ENCODE peak calls at places on chromosomes 11 and 22, in seven cellular contexts. B is sciatic nerve; K is COR-L47; I is stimulated activated CD4-positive, alpha-beta T cell treated with anti-CD3 and anti-CD28 coated beads, Interleukin-1b, Interleukin-23, amount 100 ng/mL, for 4 hours; G is GM12864; U is NCI-H1930; N is DMS153. C is an unnamed sample.

GRCh38 chr22:50118557-50119168 is 28.9 kb downstream of the MOV10L1 start:
- DNase-seq in B (no peak), K (no peak), I (no peak), G (no peak), U (no peak), N (no peak), C (no peak)

GRCh38 chr11:47552581-47553416 is at the start of gene CELF1:
- DNase-seq in B (peak; percentile 93), K (peak; percentile 92), I (peak; percentile 84), G (peak; percentile 64), U (peak; percentile 97), N (peak; percentile 86), C (peak; percentile 82)

GRCh38 chr11:78268516-78269410 is 80.0 kb downstream of the USP35 start:
- DNase-seq in B (peak; percentile 65), K (no peak), I (no peak), G (no peak), U (no peak), N (no peak), C (no peak)

GRCh38 chr11:43947815-43948214 is 5.4 kb downstream of the C11orf96 start:
- DNase-seq in B (no peak), K (no peak), I (no peak), G (no peak), U (no peak), N (no peak), C (no peak)

GRCh38 chr11:106415510-106415909 is 338.0 kb downstream of the AASDHPPT start:
- DNase-seq in B (no peak), K (no peak), I (no peak), G (no peak), U (no peak), N (no peak), C (no peak)

GRCh38 chr11:10400856-10401255 is 54.2 kb upstream of the AMPD3 start:
- DNase-seq in B (no peak), K (no peak), I (no peak), G (no peak), U (no peak), N (no peak), C (no peak)

GRCh38 chr11:121762820-121763219 is 310.1 kb upstream of the SORL1-AS1 start:
- DNase-seq in B (peak; percentile 66), K (peak; percentile 67), I (no peak), G (no peak), U (no peak), N (no peak), C (no peak)

GRCh38 chr22:37169412-37169811 is 18.6 kb downstream of the C1QTNF6 start:
- DNase-seq in B (peak; percentile 51), K (no peak), I (no peak), G (no peak), U (no peak), N (no peak), C (no peak)

GRCh38 chr11:59679347-59679746 is 10.5 kb upstream of the PATL1 start:
- DNase-seq in B (no peak), K (no peak), I (no peak), G (no peak), U (no peak), N (no peak), C (no peak)

GRCh38 chr11:57932105-57932504 is 91.6 kb upstream of the OR9Q1 start:
- DNase-seq in B (no peak), K (no peak), I (no peak), G (no peak), U (no peak), N (no peak), C (no peak)

GRCh38 chr22:40335358-40335757 is 10.9 kb upstream of the ADSL start:
- DNase-seq in B (no peak), K (no peak), I (no peak), G (no peak), U (no peak), N (no peak), C (no peak)

GRCh38 chr11:133047036-133047800 is 485.1 kb downstream of the OPCML start:
- DNase-seq in B (no peak), K (no peak), I (no peak), G (no peak), U (no peak), N (no peak), C (no peak)

GRCh38 chr11:72763823-72764222 is 11.6 kb upstream of the ARAP1 start:
- DNase-seq in B (no peak), K (no peak), I (no peak), G (no peak), U (no peak), N (no peak), C (no peak)

GRCh38 chr22:31441652-31442051 is 42.2 kb downstream of the DRG1 start:
- DNase-seq in B (no peak), K (no peak), I (no peak), G (no peak), U (no peak), N (no peak), C (no peak)

GRCh38 chr11:13277719-13278619 is at the start of gene BMAL1:
- DNase-seq in B (peak; percentile 75), K (no peak), I (peak; percentile 15), G (peak; percentile 16), U (no peak), N (no peak), C (no peak)

GRCh38 chr11:27317751-27318150 is 45.3 kb downstream of the CCDC34 start:
- DNase-seq in B (no peak), K (no peak), I (no peak), G (no peak), U (no peak), N (no peak), C (no peak)

GRCh38 chr11:15371533-15371932 is 256.8 kb downstream of the INSC start:
- DNase-seq in B (no peak), K (no peak), I (no peak), G (no peak), U (no peak), N (no peak), C (no peak)

GRCh38 chr11:34050967-34051348 is 573 bp upstream of the CAPRIN1 start:
- DNase-seq in B (no peak), K (no peak), I (no peak), G (no peak), U (peak; percentile 63), N (no peak), C (no peak)

GRCh38 chr11:134592391-134592990 is 180.4 kb upstream of the B3GAT1 start:
- DNase-seq in B (peak; percentile 44), K (peak; percentile 10), I (peak; percentile 25), G (peak; percentile 13), U (peak; percentile 22), N (peak; percentile 30), C (peak; percentile 85)

GRCh38 chr22:45254789-45255261 is 14.1 kb upstream of the KIAA0930 start:
- DNase-seq in B (no peak), K (no peak), I (no peak), G (peak; percentile 56), U (no peak), N (no peak), C (no peak)

GRCh38 chr11:68077617-68078592 is 39.1 kb downstream of the TCIRG1 start:
- DNase-seq in B (no peak), K (no peak), I (no peak), G (no peak), U (no peak), N (no peak), C (no peak)

GRCh38 chr11:88178211-88178610 is 3.0 kb upstream of the RAB38 start:
- DNase-seq in B (no peak), K (no peak), I (no peak), G (no peak), U (no peak), N (no peak), C (no peak)

GRCh38 chr11:34351687-34352469 is 5.9 kb downstream of the ABTB2 start:
- DNase-seq in B (no peak), K (no peak), I (no peak), G (no peak), U (no peak), N (peak; percentile 30), C (no peak)

GRCh38 chr11:69654660-69655478 is 13.9 kb downstream of the CCND1 start:
- DNase-seq in B (peak; percentile 56), K (peak; percentile 50), I (no peak), G (no peak), U (no peak), N (peak; percentile 54), C (no peak)

GRCh38 chr22:27883656-27884350 is 35.3 kb downstream of the PITPNB start:
- DNase-seq in B (no peak), K (no peak), I (no peak), G (no peak), U (no peak), N (no peak), C (no peak)

GRCh38 chr11:60377737-60378136 is 595 bp upstream of the MS4A7 start:
- DNase-seq in B (no peak), K (no peak), I (no peak), G (peak; percentile 68), U (no peak), N (no peak), C (no peak)

GRCh38 chr11:125777309-125777708 is 1.3 kb downstream of the PATE2 start:
- DNase-seq in B (no peak), K (no peak), I (no peak), G (no peak), U (no peak), N (peak; percentile 32), C (no peak)

GRCh38 chr11:35192347-35192746 is 53.4 kb downstream of the CD44 start:
- DNase-seq in B (no peak), K (no peak), I (no peak), G (no peak), U (no peak), N (no peak), C (no peak)

GRCh38 chr11:119509969-119510401 is 87.0 kb upstream of the THY1 start:
- DNase-seq in B (no peak), K (no peak), I (no peak), G (peak; percentile 66), U (no peak), N (no peak), C (no peak)

GRCh38 chr11:64489831-64490441 is 101.1 kb upstream of the SLC22A12 start:
- DNase-seq in B (peak; percentile 70), K (peak; percentile 53), I (peak; percentile 14), G (no peak), U (peak; percentile 69), N (peak; percentile 38), C (peak; percentile 63)

GRCh38 chr11:15714641-15715399 is 600.1 kb downstream of the INSC start:
- DNase-seq in B (no peak), K (no peak), I (no peak), G (no peak), U (no peak), N (peak; percentile 100), C (no peak)

GRCh38 chr22:42430486-42431125 is 1.6 kb downstream of the NFAM1 start:
- DNase-seq in B (no peak), K (no peak), I (no peak), G (no peak), U (no peak), N (no peak), C (no peak)

GRCh38 chr22:37951305-37951704 is 2.1 kb downstream of the C22orf23 start:
- DNase-seq in B (no peak), K (no peak), I (no peak), G (no peak), U (no peak), N (peak; percentile 1), C (no peak)

GRCh38 chr22:24977370-24978230 is 25.1 kb downstream of the KIAA1671 start:
- DNase-seq in B (peak; percentile 71), K (no peak), I (no peak), G (no peak), U (no peak), N (no peak), C (no peak)

GRCh38 chr11:65459552-65459951 is 37.0 kb downstream of the NEAT1 start:
- DNase-seq in B (no peak), K (no peak), I (no peak), G (no peak), U (no peak), N (no peak), C (no peak)

GRCh38 chr11:94897330-94897768 is 76.0 kb downstream of the CWC15 start:
- DNase-seq in B (peak; percentile 72), K (peak; percentile 29), I (peak; percentile 5), G (no peak), U (peak; percentile 28), N (no peak), C (peak; percentile 41)

GRCh38 chr11:61187505-61188130 is 15.7 kb upstream of the PGA3 start:
- DNase-seq in B (peak; percentile 85), K (peak; percentile 85), I (peak; percentile 79), G (peak; percentile 69), U (peak; percentile 63), N (peak; percentile 60), C (peak; percentile 83)

GRCh38 chr11:86151188-86152005 is 82.5 kb upstream of the PICALM start:
- DNase-seq in B (peak; percentile 70), K (no peak), I (no peak), G (no peak), U (no peak), N (no peak), C (peak; percentile 9)

C was measured in Jurkat, Clone E6-1.